ENCODE peak calls at places on chromosomes 7 and 10, in four cellular contexts. Q, R, S and K are unnamed samples.

GRCh38 chr7:64872809-64873500 is 30.1 kb upstream of the ZNF273 start:
- DNase-seq in S (peak; percentile 1), Q (no peak), R (peak; percentile 8), K (no peak)

GRCh38 chr10:71837085-71837827 is 13.8 kb downstream of the PSAP start:
- DNase-seq in Q (no peak), R (no peak), S (no peak), K (no peak)

GRCh38 chr10:49552277-49552676 is 13.4 kb upstream of the ERCC6 start:
- DNase-seq in Q (no peak), R (no peak), S (no peak), K (no peak)

GRCh38 chr7:100153713-100154519 is 4.6 kb downstream of the TRAPPC14 start:
- DNase-seq in R (peak; percentile 88), Q (no peak), S (no peak), K (no peak)

GRCh38 chr10:89646833-89647570 is 2.0 kb upstream of the PANK1 start:
- DNase-seq in R (no peak), S (no peak), Q (no peak), K (no peak)

GRCh38 chr10:98572594-98572993 is 125.9 kb upstream of the HPS1 start:
- DNase-seq in R (no peak), S (no peak), Q (no peak), K (no peak)

GRCh38 chr7:102061981-102062390 is 224.7 kb upstream of the SH2B2 start:
- DNase-seq in S (no peak), Q (no peak), R (no peak), K (no peak)

GRCh38 chr10:80585812-80586211 is 48.1 kb downstream of the SH2D4B start:
- DNase-seq in S (no peak), R (no peak), Q (no peak), K (no peak)

GRCh38 chr7:136359333-136359903 is 382.3 kb upstream of the MTPN start:
- DNase-seq in Q (no peak), S (no peak), R (no peak), K (no peak)

GRCh38 chr10:72316748-72317435 is 37.8 kb downstream of the DNAJB12 start:
- DNase-seq in S (peak; percentile 78), Q (peak; percentile 70), R (peak; percentile 88), K (peak; percentile 89)

GRCh38 chr7:137873524-137873923 is 26.8 kb upstream of the DGKI start:
- DNase-seq in Q (no peak), R (no peak), S (no peak), K (no peak)

GRCh38 chr10:50876409-50876808 is 9.0 kb downstream of the A1CF start:
- DNase-seq in S (no peak), Q (no peak), R (no peak), K (no peak)

GRCh38 chr7:75980865-75981449 is 13.4 kb downstream of the TMEM120A start:
- DNase-seq in R (no peak), S (no peak), Q (no peak), K (peak; percentile 70)

GRCh38 chr7:159086301-159086925 is 58.3 kb downstream of the VIPR2 start:
- DNase-seq in S (no peak), Q (peak; percentile 7), R (no peak), K (no peak)

GRCh38 chr7:37028909-37029440 is 304.7 kb upstream of the AOAH start:
- DNase-seq in Q (no peak), R (no peak), S (no peak), K (no peak)

GRCh38 chr7:88357295-88357694 is 50.6 kb upstream of the STEAP4 start:
- DNase-seq in Q (no peak), S (peak; percentile 29), R (peak; percentile 28), K (no peak)

GRCh38 chr7:47453093-47454056 is 128.5 kb downstream of the TNS3 start:
- DNase-seq in S (peak; percentile 83), Q (no peak), R (no peak), K (no peak)

GRCh38 chr10:103443475-103444185 is 8.5 kb downstream of the CALHM2 start:
- DNase-seq in S (no peak), R (no peak), Q (no peak), K (no peak)

GRCh38 chr10:103445366-103445765 is 6.8 kb downstream of the CALHM2 start:
- DNase-seq in Q (no peak), R (no peak), S (no peak), K (no peak)

GRCh38 chr10:103444478-103444877 is 7.7 kb downstream of the CALHM2 start:
- DNase-seq in R (no peak), Q (no peak), S (no peak), K (no peak)

GRCh38 chr10:103447187-103447586 is 5.0 kb downstream of the CALHM2 start:
- DNase-seq in Q (no peak), R (no peak), S (no peak), K (no peak)

GRCh38 chr10:103445767-103446567 is 6.2 kb downstream of the CALHM2 start:
- DNase-seq in Q (no peak), R (peak; percentile 40), S (no peak), K (no peak)
- H3K27ac ChIP-seq in Q (no peak overlapping the region), R (no peak overlapping the region), S (peak overlapping the region; percentile 37), K (peak overlapping the region; percentile 89)

DNA sequence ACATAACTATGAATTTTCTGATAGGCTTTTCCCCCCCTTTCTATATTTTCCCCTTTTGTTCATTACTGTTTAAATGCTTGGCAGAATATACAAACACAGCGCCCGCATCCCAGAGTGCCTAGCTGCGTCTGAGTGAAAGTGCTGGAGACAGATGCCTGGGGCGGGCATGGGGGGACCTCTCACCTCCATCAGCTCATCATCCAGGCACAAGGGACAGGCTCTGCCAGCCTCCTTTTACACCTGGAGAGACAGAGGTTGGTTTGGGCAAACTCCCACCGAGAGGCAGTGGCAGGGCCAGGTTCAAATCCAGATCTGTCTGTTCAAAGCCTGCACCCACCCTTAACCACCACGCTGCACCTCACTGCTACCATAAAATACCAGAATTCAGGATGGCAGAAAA is 104.5 kb downstream of the FAM53B start:
- DNase-seq in Q (no peak), S (no peak), R (no peak), K (no peak)
- H3K4me1 ChIP-seq in Q (peaks cover 58% of the 10 kb centered on the region), S (peaks cover 69% of the 10 kb centered on the region), R (no peaks in the 10 kb centered on the region), K (peaks cover 49% of the 10 kb centered on the region)

DNA sequence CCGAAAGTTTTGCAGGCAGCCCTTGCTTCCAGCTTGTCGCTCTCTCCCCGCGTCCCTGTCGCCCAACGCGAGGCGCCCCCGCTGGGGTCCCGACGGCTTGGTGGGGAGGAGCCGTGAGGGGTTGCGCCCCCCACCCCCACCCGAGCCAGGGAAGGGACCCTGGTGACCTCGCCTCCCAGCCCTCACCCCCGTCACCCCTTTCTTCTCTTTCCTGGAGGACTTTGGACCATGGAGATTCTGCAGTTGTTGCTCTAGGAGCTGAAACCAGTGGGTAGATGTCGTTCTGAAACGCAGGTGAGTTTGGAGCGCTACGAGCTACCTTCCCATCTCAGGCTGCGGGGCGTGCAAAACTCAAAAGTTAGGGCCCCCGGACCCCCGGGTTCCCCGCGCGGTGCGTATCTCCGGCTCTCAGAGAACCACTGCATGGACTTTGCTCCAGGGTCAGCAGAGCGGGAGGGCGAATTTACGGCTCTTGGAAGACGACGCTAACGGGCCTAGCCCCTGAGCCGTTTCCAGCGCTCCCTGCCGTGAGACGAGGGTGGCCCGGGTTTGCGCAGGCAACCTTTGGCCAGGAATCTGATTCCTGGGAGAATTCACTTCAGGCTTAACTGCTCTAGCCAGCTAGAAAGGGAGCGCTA is 684 bp upstream of the ATXN7L1 start:
- DNase-seq in Q (no peak), R (peak; percentile 80), S (peak; percentile 52), K (no peak)
- H3K27ac ChIP-seq in Q (peak overlapping the region; percentile 26), R (peak overlapping the region; percentile 85), S (peak overlapping the region; percentile 65), K (peak overlapping the region; percentile 72)

GRCh38 chr10:35451103-35452016 is 115.1 kb downstream of the CCNY start:
- DNase-seq in S (no peak), R (no peak), Q (no peak), K (no peak)

GRCh38 chr10:35456175-35456574 is 119.9 kb downstream of the CCNY start:
- DNase-seq in Q (no peak), R (no peak), S (no peak), K (no peak)

GRCh38 chr10:35453855-35454532 is 117.7 kb downstream of the CCNY start:
- DNase-seq in R (no peak), S (no peak), Q (no peak), K (no peak)

GRCh38 chr10:35449944-35450343 is 113.6 kb downstream of the CCNY start:
- DNase-seq in Q (no peak), R (no peak), S (no peak), K (no peak)

GRCh38 chr10:35452847-35453246 is 116.5 kb downstream of the CCNY start:
- DNase-seq in R (no peak), S (no peak), Q (no peak), K (no peak)
- H3K4me1 ChIP-seq in R (peaks cover 2% of the 10 kb centered on the region), S (peaks cover 86% of the 10 kb centered on the region), Q (peaks cover 87% of the 10 kb centered on the region), K (peaks cover 66% of the 10 kb centered on the region)

GRCh38 chr10:133326745-133327650 is 9.7 kb downstream of the CALY start:
- DNase-seq in S (no peak), R (no peak), Q (no peak), K (no peak)

GRCh38 chr10:133325392-133325760 is 11.3 kb downstream of the CALY start:
- DNase-seq in S (no peak), Q (no peak), R (no peak), K (no peak)

GRCh38 chr10:133324857-133325260 is 11.8 kb downstream of the CALY start:
- DNase-seq in Q (no peak), R (no peak), S (no peak), K (no peak)

GRCh38 chr10:133324198-133324792 is 12.4 kb downstream of the CALY start:
- DNase-seq in S (peak; percentile 87), R (peak; percentile 80), Q (peak; percentile 54), K (no peak)

DNA sequence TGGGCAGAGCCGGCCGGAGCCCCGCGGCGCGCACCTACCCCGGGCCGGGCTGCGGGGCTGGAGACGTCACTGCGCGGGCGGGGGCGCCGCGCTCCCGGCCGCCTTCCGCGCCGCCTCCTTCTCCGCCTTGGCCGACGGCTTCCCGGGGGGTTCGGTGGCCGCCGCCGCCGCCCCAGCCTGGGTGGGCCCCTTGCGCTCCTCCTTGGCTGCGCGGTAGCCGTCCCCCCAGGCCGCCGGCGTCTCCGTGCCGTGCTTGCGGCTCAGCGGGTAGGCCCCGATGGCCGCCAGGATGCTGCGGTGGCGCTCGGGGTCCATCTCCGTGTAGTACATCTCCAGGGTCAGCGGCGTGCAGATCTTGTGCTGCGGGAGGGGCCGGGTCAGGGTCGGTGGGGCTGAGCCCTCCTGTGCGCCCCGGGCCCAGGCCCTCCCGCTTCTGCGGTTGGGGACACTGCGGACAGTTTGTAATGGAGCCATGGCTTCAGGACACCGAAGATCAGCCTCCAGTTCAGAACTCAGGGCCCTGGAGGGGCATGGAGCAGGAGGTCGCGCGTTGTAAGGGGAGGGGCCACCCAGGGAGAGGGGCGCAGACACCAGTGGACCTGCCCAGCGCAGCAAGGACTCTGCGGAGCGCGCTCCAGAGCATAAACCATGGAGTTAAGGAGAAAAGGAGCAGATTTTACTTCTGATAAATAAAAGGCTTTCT is 10.8 kb downstream of the CALY start:
- DNase-seq in Q (no peak), S (no peak), R (no peak), K (no peak)
- H3K27ac ChIP-seq in Q (no peak overlapping the region), S (no peak overlapping the region), R (no peak overlapping the region), K (no peak overlapping the region)

DNA sequence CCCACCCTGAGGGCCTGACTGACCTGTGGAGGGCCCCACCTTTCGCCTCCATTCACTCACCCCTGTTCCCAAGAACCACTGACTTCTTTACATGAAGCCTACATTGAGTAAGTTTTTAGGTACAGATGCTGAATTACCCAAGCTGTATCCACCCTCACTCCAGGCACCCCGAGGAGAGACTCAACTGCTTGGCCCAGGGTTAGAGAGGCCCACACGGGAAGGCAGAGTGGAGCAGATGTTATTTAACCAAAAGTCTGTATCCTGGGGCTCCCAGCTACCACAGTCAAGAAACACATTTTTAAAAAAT is 213.1 kb upstream of the FRMD4A start:
- DNase-seq in S (no peak), Q (no peak), R (no peak), K (no peak)
- H3K4me1 ChIP-seq in S (peaks cover 97% of the 10 kb centered on the region), Q (peaks cover 65% of the 10 kb centered on the region), R (no peaks in the 10 kb centered on the region), K (peaks cover 7% of the 10 kb centered on the region)